ENCODE peak calls at places on chromosomes 3 and 15, in four cellular contexts. N is body of pancreas, E is IMR-90, M is transverse colon. I is an unnamed sample.

GRCh38 chr3:108305484-108306172 is 9.3 kb downstream of the HHLA2 start:
- DNase-seq in N (peak), E (no peak), M (peak), I (no peak)

GRCh38 chr15:69140306-69140705 is 20.1 kb upstream of the GLCE start:
- DNase-seq in N (no peak), E (no peak), M (no peak), I (peak)

GRCh38 chr3:51031666-51032065 is 353.4 kb upstream of the MANF start:
- DNase-seq in N (no peak), E (no peak), M (no peak), I (no peak)

GRCh38 chr15:88606437-88606794 is 14.7 kb upstream of the AEN start:
- DNase-seq in N (no peak), E (no peak), M (no peak), I (no peak)

GRCh38 chr3:141360888-141361598 is 7.3 kb upstream of the ZBTB38 start:
- DNase-seq in N (peak), E (peak), M (no peak), I (no peak)

GRCh38 chr3:123352134-123352554 is 96.7 kb downstream of the ADCY5 start:
- DNase-seq in N (peak), E (no peak), M (no peak), I (no peak)

GRCh38 chr3:185645596-185646381 is 59.7 kb downstream of the SENP2 start:
- DNase-seq in N (no peak), E (no peak), M (no peak), I (no peak)

GRCh38 chr3:12884104-12884742 is 42.9 kb upstream of the RPL32 start:
- DNase-seq in N (no peak), E (peak), M (peak), I (no peak)

GRCh38 chr3:151794080-151794479 is 19.8 kb upstream of the AADAC start:
- DNase-seq in N (peak), E (no peak), M (no peak), I (no peak)

GRCh38 chr3:130088061-130088460 is 6.4 kb downstream of the ALG1L2 start:
- DNase-seq in N (no peak), E (no peak), M (no peak), I (no peak)

GRCh38 chr15:45667002-45667401 is 32.2 kb downstream of the SQOR start:
- DNase-seq in N (no peak), E (no peak), M (no peak), I (no peak)

GRCh38 chr15:62119224-62119925 is 45.7 kb downstream of the C2CD4B start:
- DNase-seq in N (peak), E (peak), M (no peak), I (no peak)

GRCh38 chr3:177777699-177778098 is 580.4 kb upstream of the TBL1XR1 start:
- DNase-seq in N (peak), E (peak), M (peak), I (no peak)

GRCh38 chr15:20345401-20345958 is 196.1 kb downstream of the GOLGA6L6 start:
- DNase-seq in N (no peak), E (no peak), M (no peak), I (no peak)

GRCh38 chr3:187770224-187770623 is 25.0 kb upstream of the BCL6 start:
- DNase-seq in N (no peak), E (no peak), M (no peak), I (no peak)

GRCh38 chr3:115547207-115547606 is 76.1 kb upstream of the GAP43 start:
- DNase-seq in N (no peak), E (no peak), M (no peak), I (no peak)

GRCh38 chr3:69178838-69179739 is 56.7 kb upstream of the LMOD3 start:
- DNase-seq in N (no peak), E (no peak), M (no peak), I (no peak)

GRCh38 chr3:13135251-13135810 is 62.1 kb upstream of the IQSEC1 start:
- DNase-seq in N (no peak), E (no peak), M (no peak), I (peak)

GRCh38 chr3:183958775-183959174 is 58.9 kb downstream of the ABCC5 start:
- DNase-seq in N (no peak), E (no peak), M (peak), I (no peak)

GRCh38 chr3:136932518-136932917 is 25.3 kb upstream of the IL20RB start:
- DNase-seq in N (no peak), E (peak), M (no peak), I (no peak)

GRCh38 chr3:43921056-43921455 is 230.3 kb downstream of the ABHD5 start:
- DNase-seq in N (no peak), E (no peak), M (no peak), I (no peak)

GRCh38 chr15:76059320-76060097 is at the start of gene TMEM266:
- DNase-seq in N (peak), E (peak), M (peak), I (peak)

GRCh38 chr3:42749753-42750231 is 23.3 kb downstream of the CCDC13 start:
- DNase-seq in N (peak), E (no peak), M (no peak), I (no peak)

GRCh38 chr15:90933310-90933709 is 961 bp upstream of the HDDC3 start:
- DNase-seq in N (no peak), E (no peak), M (no peak), I (no peak)

GRCh38 chr15:90930861-90931629 is 1.3 kb downstream of the HDDC3 start:
- DNase-seq in N (no peak), E (no peak), M (no peak), I (no peak)

GRCh38 chr15:90932660-90932991 is 277 bp upstream of the HDDC3 start:
- DNase-seq in N (no peak), E (no peak), M (no peak), I (no peak)

GRCh38 chr15:90929709-90930019 is 2.7 kb downstream of the HDDC3 start:
- DNase-seq in N (no peak), E (no peak), M (no peak), I (no peak)

GRCh38 chr15:90931737-90932659 is at the start of gene HDDC3:
- DNase-seq in N (peak), E (peak), M (peak), I (peak)
- TF ChIP-seq POLR2A in N (peak), E (no peak), M (peak), I (no peak)

DNA sequence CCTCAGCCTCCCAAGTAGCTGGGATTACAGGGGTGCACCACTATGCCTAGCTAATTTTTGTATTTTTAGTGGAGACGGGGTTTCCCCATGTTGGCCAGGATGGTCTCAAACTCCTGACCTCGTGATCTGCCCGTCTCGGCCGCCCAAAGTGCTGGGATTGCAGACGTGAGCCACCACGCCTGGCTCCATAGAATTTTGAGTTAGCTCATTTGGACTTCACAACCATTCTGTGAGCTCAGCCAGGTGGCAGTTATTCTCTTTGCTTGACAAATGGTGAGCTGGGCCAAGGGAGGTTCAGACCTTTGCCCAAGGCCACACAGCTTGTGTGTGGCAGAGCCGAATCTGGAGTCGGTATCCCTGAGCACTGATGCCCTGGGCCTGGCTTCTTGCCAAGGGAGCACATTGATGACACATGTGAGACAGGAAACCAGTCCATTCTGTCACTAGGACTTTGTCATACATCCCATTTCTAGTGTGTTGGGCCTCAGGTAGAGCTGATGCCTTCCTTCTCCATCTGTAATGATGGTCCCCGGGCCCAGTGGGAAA is 17.6 kb downstream of the PODXL2 start:
- DNase-seq in N (no peak), E (no peak), M (no peak), I (no peak)
- H3K4me3 ChIP-seq in N (no peak), E (no peak), M (no peak), I (no peak)

GRCh38 chr3:55549172-55549571 is 62.1 kb upstream of the WNT5A start:
- DNase-seq in N (no peak), E (peak), M (no peak), I (no peak)
- TF ChIP-seq CTCF in N (no peak), E (peak), M (no peak), I (no peak)

GRCh38 chr3:125107861-125108567 is 52.2 kb upstream of the HEG1 start:
- DNase-seq in N (no peak), E (peak), M (no peak), I (no peak)
- TF ChIP-seq POLR2A in N (no peak), E (no peak), M (no peak), I (no peak)

GRCh38 chr3:149654188-149654601 is 3.6 kb downstream of the WWTR1 start:
- DNase-seq in N (no peak), E (peak), M (no peak), I (no peak)
- H3K4me3 ChIP-seq in N (no peak), E (peak), M (peak), I (no peak)

GRCh38 chr15:66706840-66707239 is 4.8 kb downstream of the SMAD6 start:
- DNase-seq in N (no peak), E (no peak), M (no peak), I (no peak)

GRCh38 chr15:66706225-66706732 is 4.2 kb downstream of the SMAD6 start:
- DNase-seq in N (peak), E (peak), M (no peak), I (no peak)

GRCh38 chr15:66705277-66705927 is 3.4 kb downstream of the SMAD6 start:
- DNase-seq in N (no peak), E (no peak), M (no peak), I (no peak)

GRCh38 chr15:66708389-66708788 is 6.4 kb downstream of the SMAD6 start:
- DNase-seq in N (no peak), E (no peak), M (no peak), I (no peak)

GRCh38 chr15:66707310-66708160 is 5.5 kb downstream of the SMAD6 start:
- DNase-seq in N (peak), E (peak), M (peak), I (no peak)
- TF ChIP-seq CTCF in N (no peak), E (peak), M (no peak), I (no peak)

DNA sequence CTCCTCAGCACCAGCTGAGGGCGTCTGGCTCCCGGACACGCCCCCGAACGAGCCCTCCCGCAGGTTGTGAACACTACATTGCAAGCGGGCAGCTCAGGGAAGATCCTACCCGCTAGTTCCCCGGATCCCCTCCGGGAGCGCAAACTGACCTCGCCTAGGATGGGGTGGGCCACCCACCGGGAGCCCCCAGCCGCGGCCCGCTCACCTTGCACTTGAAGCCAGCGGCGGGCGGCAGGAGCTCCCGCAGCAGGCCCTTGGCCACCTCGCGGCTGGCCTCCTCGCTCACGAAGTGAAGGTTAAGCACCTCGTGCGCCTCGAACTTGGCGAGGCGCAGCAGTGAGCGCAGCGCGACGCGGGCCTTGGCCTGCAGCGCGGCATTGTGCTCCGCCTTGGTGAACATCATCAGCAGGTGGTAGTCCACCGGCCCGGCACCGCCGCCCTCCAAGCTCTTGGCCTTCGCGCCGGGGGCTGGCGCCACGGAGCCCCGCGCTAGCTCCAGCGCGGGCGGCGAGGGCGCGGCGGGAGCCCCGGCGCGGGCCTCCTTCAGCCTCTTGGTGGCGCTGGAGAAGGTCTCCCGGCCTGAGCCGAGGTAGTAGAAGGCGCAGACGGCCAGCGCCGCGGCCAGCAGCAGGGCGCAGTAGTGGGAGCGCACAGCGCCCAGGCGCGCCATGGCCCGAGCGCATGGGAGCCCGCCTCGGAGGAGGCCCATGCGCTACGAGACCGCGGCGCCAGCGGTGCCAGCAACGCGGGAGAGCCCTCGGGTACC is 426 bp downstream of the XXYLT1 start:
- DNase-seq in N (peak), E (peak), M (peak), I (peak)
- TF ChIP-seq POLR2A in N (no peak), E (no peak), M (no peak), I (no peak)

GRCh38 chr15:99442268-99442897 is 123.4 kb upstream of the MEF2A start:
- DNase-seq in N (no peak), E (peak), M (peak), I (peak)

GRCh38 chr15:99441871-99442267 is 123.9 kb upstream of the MEF2A start:
- DNase-seq in N (no peak), E (no peak), M (no peak), I (peak)

GRCh38 chr15:99441427-99441766 is 124.4 kb upstream of the MEF2A start:
- DNase-seq in N (no peak), E (no peak), M (no peak), I (peak)

GRCh38 chr15:99443768-99444446 is 121.9 kb upstream of the MEF2A start:
- DNase-seq in N (no peak), E (no peak), M (no peak), I (peak)

GRCh38 chr15:99443056-99443756 is 122.6 kb upstream of the MEF2A start:
- DNase-seq in N (no peak), E (no peak), M (no peak), I (peak)
- H3K4me3 ChIP-seq in N (no peak), E (no peak), M (no peak), I (no peak)